ENCODE peak calls at places on chromosomes 2 and 18, in six cellular contexts. W, E, H, Q, B and I are unnamed samples.
A peak's percentile ranks its signal among the peaks of the same experiment; 100 is the strongest.

GRCh38 chr2:120525056-120526046 is 179.4 kb downstream of the INHBB start:
- DNase-seq in H (no peak), Q (peak; percentile 39), B (no peak), E (no peak), W (no peak), I (no peak)

GRCh38 chr2:165601866-165602636 is 132.6 kb downstream of the CSRNP3 start:
- DNase-seq in W (no peak), B (no peak), Q (peak; percentile 5), E (no peak), H (peak; percentile 29), I (no peak)

GRCh38 chr2:237669129-237669627 is 41.8 kb downstream of the LRRFIP1 start:
- DNase-seq in W (no peak), H (no peak), E (no peak), B (no peak), Q (no peak), I (no peak)

GRCh38 chr18:22170421-22171262 is 1.3 kb downstream of the GATA6 start:
- DNase-seq in W (peak; percentile 60), E (peak; percentile 43), H (no peak), B (peak; percentile 21), Q (peak; percentile 40), I (no peak)

GRCh38 chr18:29225351-29225750 is 1048.4 kb upstream of the CDH2 start:
- DNase-seq in W (no peak), H (no peak), B (no peak), E (no peak), Q (no peak), I (no peak)

GRCh38 chr18:59660976-59661743 is 36.1 kb downstream of the CCBE1 start:
- DNase-seq in Q (no peak), W (no peak), E (no peak), H (peak; percentile 42), B (no peak), I (no peak)

GRCh38 chr18:62844850-62845643 is 129.7 kb downstream of the PHLPP1 start:
- DNase-seq in Q (no peak), W (no peak), H (no peak), E (no peak), B (peak; percentile 69), I (no peak)

GRCh38 chr2:230865766-230866703 is 1.3 kb downstream of the ITM2C start:
- DNase-seq in H (no peak), W (no peak), E (peak; percentile 91), Q (no peak), B (peak; percentile 35), I (no peak)

GRCh38 chr18:31070206-31070605 is 27.7 kb upstream of the DSC3 start:
- DNase-seq in B (no peak), W (no peak), H (no peak), Q (no peak), E (no peak), I (no peak)

GRCh38 chr2:216733046-216733445 is 37.7 kb upstream of the IGFBP5 start:
- DNase-seq in B (no peak), W (no peak), H (no peak), Q (no peak), E (no peak), I (no peak)

GRCh38 chr2:112024896-112025491 is 30.1 kb upstream of the TMEM87B start:
- DNase-seq in W (no peak), Q (no peak), E (no peak), B (no peak), H (no peak), I (no peak)

GRCh38 chr18:47417807-47418206 is 166.3 kb upstream of the SKOR2 start:
- DNase-seq in W (no peak), E (no peak), B (no peak), Q (no peak), H (no peak), I (no peak)